ENCODE peak calls at places on chromosomes 6 and 20, in six cellular contexts. H is CD4-positive, alpha-beta T cell; P is heart left ventricle; G is fibroblast of lung; Q is B cell; B is GM20000. N is an unnamed sample.
A peak's percentile ranks its signal among the peaks of the same experiment; 100 is the strongest.

GRCh38 chr6:6614096-6614964 is 25.8 kb downstream of the LY86 start:
- DNase-seq in H (peak; percentile 70), P (no peak), G (no peak), Q (no peak), B (no peak), N (no peak)

GRCh38 chr6:107173779-107174178 is 58.5 kb upstream of the BEND3 start:
- DNase-seq in H (no peak), P (no peak), G (peak; percentile 11), Q (no peak), B (no peak), N (no peak)

GRCh38 chr20:13220857-13221297 is at the start of gene ISM1:
- DNase-seq in H (peak; percentile 12), P (peak; percentile 54), G (no peak), Q (peak; percentile 4), B (peak; percentile 52), N (no peak)

GRCh38 chr20:24980321-24981053 is 12.1 kb downstream of the APMAP start:
- DNase-seq in H (no peak), P (no peak), G (no peak), Q (no peak), B (no peak), N (no peak)

GRCh38 chr20:57548177-57549058 is 12.5 kb upstream of the PCK1 start:
- DNase-seq in H (no peak), P (no peak), G (no peak), Q (no peak), B (no peak), N (no peak)

GRCh38 chr20:15899972-15900371 is 673.3 kb downstream of the KIF16B start:
- DNase-seq in H (no peak), P (no peak), G (no peak), Q (no peak), B (no peak), N (no peak)

GRCh38 chr20:10367425-10367920 is 66.5 kb downstream of the MKKS start:
- DNase-seq in H (no peak), P (no peak), G (no peak), Q (no peak), B (no peak), N (no peak)

GRCh38 chr20:22838001-22838400 is 197.1 kb upstream of the SSTR4 start:
- DNase-seq in H (no peak), P (no peak), G (no peak), Q (no peak), B (no peak), N (no peak)

GRCh38 chr6:104201557-104201956 is 658.2 kb downstream of the HACE1 start:
- DNase-seq in H (no peak), P (no peak), G (no peak), Q (no peak), B (no peak), N (no peak)

GRCh38 chr6:15628499-15629131 is 34.2 kb downstream of the DTNBP1 start:
- DNase-seq in H (no peak), P (no peak), G (peak; percentile 86), Q (no peak), B (peak; percentile 13), N (no peak)

GRCh38 chr6:1110164-1110563 is 201.7 kb upstream of the FOXQ1 start:
- DNase-seq in H (no peak), P (no peak), G (peak; percentile 36), Q (no peak), B (no peak), N (no peak)
- TF ChIP-seq CTCF in H (no peak), P (no peak), G (no peak), Q (no peak), B (no peak), N (no peak)

GRCh38 chr6:169323221-169323620 is 69.6 kb upstream of the THBS2 start:
- DNase-seq in H (no peak), P (no peak), G (no peak), Q (no peak), B (no peak), N (no peak)

GRCh38 chr6:169324086-169324485 is 70.4 kb upstream of the THBS2 start:
- DNase-seq in H (no peak), P (no peak), G (no peak), Q (no peak), B (no peak), N (no peak)

GRCh38 chr6:169324661-169325459 is 71.2 kb upstream of the THBS2 start:
- DNase-seq in H (no peak), P (no peak), G (no peak), Q (no peak), B (no peak), N (no peak)

GRCh38 chr6:169328112-169328801 is 74.6 kb upstream of the THBS2 start:
- DNase-seq in H (no peak), P (no peak), G (peak; percentile 85), Q (no peak), B (no peak), N (no peak)

DNA sequence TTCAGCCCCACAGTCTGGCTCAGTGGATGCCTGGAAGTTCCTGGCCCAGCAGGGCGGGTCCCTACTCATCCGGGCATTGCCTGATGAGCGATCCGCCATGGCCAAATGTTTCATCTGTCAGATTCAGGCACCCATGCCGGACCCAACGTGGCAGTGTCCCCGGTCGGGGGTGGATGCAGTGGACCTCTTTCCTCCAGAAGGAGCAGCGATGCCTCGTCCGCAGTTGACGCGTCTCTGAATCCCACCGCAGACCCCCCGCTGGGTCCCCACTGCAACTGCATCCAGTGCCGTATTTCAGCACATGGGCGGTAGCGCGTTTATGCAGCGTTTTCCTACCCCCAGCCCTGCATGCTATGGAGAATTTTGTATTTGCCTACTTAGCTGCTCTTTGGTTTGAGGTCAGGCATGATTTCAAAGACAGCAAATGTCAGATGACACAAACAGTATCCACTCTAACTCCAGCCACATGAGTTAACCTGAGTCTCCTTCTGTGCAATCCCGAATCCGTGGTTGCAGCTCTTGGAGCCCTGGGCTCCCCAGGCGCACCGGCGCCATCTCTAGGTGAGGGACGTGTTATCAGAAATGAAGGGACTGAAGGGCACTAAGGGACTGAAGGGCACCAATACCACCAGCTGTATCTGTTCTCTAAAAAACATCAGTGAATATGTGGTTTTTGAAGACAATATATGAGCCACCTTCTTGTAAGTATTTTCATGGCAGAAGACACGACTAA is 72.6 kb upstream of the THBS2 start:
- DNase-seq in H (no peak), P (no peak), G (peak; percentile 59), Q (no peak), B (no peak), N (no peak)
- TF ChIP-seq CTCF in H (no peak), P (no peak), G (peak; percentile 18), Q (no peak), B (no peak), N (peak; percentile 52)

DNA sequence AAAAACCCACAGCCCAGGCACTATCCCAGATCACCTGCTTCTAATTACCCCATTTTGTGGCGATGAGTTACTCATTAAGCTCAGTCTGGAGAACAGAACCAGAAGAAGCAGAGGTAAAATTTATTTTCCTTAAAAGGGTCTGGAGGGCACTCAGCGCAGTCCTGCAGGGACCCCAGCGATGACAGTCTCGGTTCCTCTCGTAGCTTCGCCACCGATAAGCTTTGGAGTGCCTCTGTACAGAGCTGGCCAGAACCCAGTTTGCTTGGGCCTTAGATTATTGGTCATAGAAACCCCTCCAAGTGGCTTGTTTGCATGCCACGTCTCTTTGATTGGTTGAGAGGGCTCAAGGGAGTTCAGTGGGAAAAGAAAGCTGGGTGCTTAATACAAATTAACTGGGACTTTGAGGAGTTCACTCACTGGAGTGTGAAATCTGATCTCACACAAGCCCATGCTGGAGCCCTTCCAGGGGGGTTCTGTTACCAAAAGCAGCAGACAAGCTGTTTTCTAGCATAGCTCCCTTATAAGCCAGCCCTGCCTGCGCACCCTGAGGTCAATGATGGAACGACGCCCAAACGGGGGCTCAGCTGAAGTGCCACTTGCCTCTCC is 158.5 kb upstream of the ARID1B start:
- DNase-seq in H (no peak), P (no peak), G (peak; percentile 37), Q (no peak), B (no peak), N (no peak)
- TF ChIP-seq CTCF in H (no peak), P (no peak), G (no peak), Q (no peak), B (no peak), N (no peak)

GRCh38 chr6:106084973-106085686 is 1.0 kb upstream of the PRDM1 start:
- DNase-seq in H (no peak), P (no peak), G (peak; percentile 44), Q (no peak), B (no peak), N (no peak)

GRCh38 chr6:106083618-106084017 is 2.5 kb upstream of the PRDM1 start:
- DNase-seq in H (no peak), P (no peak), G (no peak), Q (no peak), B (peak; percentile 22), N (no peak)

GRCh38 chr6:106085687-106085983 is 501 bp upstream of the PRDM1 start:
- DNase-seq in H (no peak), P (no peak), G (peak; percentile 53), Q (no peak), B (no peak), N (no peak)

GRCh38 chr6:106082735-106083398 is 3.3 kb upstream of the PRDM1 start:
- DNase-seq in H (no peak), P (no peak), G (peak; percentile 76), Q (no peak), B (no peak), N (no peak)

DNA sequence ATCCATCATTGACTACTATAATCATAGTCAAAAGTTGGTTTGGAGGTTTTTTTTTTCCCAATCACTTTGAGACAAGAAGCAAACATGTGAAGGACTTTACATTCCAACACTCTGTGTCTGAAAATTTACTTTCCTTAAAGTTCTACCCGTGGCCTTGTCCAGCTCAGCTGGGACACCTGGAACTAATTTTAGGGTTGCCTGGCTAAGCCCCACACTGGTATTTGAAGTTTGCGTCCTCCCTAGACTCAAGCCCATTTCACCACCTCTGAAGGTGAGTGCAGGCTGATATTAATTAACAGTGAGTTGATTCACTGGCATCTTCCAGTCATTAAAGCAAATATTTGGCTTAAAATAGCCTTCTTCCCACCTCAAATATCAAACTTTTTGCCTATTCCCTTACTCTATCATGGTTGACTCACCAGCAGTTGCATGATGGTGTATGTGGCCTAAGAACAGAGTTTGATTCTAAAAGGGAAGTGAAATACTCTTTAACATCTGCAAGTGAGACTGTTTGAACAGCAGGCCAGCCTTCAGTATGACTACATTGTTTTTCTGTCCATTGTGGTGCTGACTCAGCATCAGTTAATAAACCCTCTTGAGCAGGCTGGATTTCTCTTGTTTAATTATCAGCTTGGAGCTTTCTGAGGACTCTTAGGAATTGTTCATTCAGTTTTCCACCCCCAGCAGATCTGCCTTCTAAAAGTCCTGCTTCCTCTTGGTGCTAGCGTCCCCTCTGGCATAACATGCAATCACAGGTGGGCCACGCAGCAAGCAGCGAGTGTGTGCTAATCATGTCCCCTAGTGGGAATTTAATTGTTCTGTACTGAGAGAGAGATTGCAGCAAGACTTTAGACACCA is 1.8 kb upstream of the PRDM1 start:
- DNase-seq in H (no peak), P (no peak), G (peak; percentile 93), Q (peak; percentile 66), B (peak; percentile 81), N (peak; percentile 58)
- TF ChIP-seq CTCF in H (no peak), P (peak; percentile 5), G (peak; percentile 78), Q (peak; percentile 21), B (peak; percentile 24), N (peak; percentile 27)